ENCODE peak calls at places on chromosomes 4 and X, in four cellular contexts. N, B, I and T are unnamed samples. For H3K27me3, the result is how much of the 10 kb centered on the place peaks cover.

GRCh38 chrX:68292471-68292870 is 140.8 kb downstream of the OPHN1 start:
- DNase-seq in N (no peak), B (no peak), I (no peak), T (no peak)

GRCh38 chr4:141174457-141174856 is 41.2 kb upstream of the RNF150 start:
- DNase-seq in N (no peak), B (no peak), I (no peak), T (no peak)

GRCh38 chrX:43878902-43879526 is 3.2 kb downstream of the MAOB start:
- DNase-seq in N (no peak), B (no peak), I (no peak), T (no peak)

GRCh38 chr4:148116264-148116663 is 325.9 kb downstream of the NR3C2 start:
- DNase-seq in N (no peak), B (no peak), I (no peak), T (no peak)

GRCh38 chrX:10017866-10018265 is 50.7 kb downstream of the CLDN34 start:
- DNase-seq in N (no peak), B (no peak), I (no peak), T (no peak)

GRCh38 chr4:1356181-1356998 is 9.4 kb downstream of the UVSSA start:
- DNase-seq in N (no peak), B (no peak), I (peak), T (no peak)

GRCh38 chr4:137510866-137511265 is 21.4 kb downstream of the PCDH18 start:
- DNase-seq in N (no peak), B (no peak), I (no peak), T (no peak)

GRCh38 chr4:127000846-127001245 is 631.9 kb upstream of the INTU start:
- DNase-seq in N (no peak), B (no peak), I (no peak), T (no peak)

GRCh38 chr4:148453833-148454232 is 11.6 kb upstream of the NR3C2 start:
- DNase-seq in N (no peak), B (no peak), I (no peak), T (no peak)

GRCh38 chrX:135346975-135347374 is 37.7 kb downstream of the ETDC start:
- DNase-seq in N (no peak), B (no peak), I (no peak), T (no peak)

GRCh38 chrX:19539665-19540064 is 24.4 kb upstream of the MAP3K15 start:
- DNase-seq in N (no peak), B (no peak), I (no peak), T (no peak)

GRCh38 chr4:73613130-73613529 is 7.1 kb downstream of the RASSF6 start:
- DNase-seq in N (no peak), B (no peak), I (no peak), T (no peak)

GRCh38 chr4:87188063-87188462 is 32.4 kb downstream of the KLHL8 start:
- DNase-seq in N (no peak), B (no peak), I (no peak), T (no peak)

GRCh38 chr4:83780334-83780733 is 244.4 kb downstream of the GPAT3 start:
- DNase-seq in N (no peak), B (no peak), I (no peak), T (no peak)

GRCh38 chrX:23524467-23524866 is 142.8 kb upstream of the PRDX4 start:
- DNase-seq in N (no peak), B (no peak), I (no peak), T (no peak)

GRCh38 chrX:20061869-20062254 is 54.8 kb downstream of the MAP7D2 start:
- DNase-seq in N (no peak), B (no peak), I (no peak), T (no peak)

GRCh38 chr4:134862116-134862515 is 660.5 kb upstream of the PABPC4L start:
- DNase-seq in N (no peak), B (no peak), I (no peak), T (no peak)

GRCh38 chr4:85228264-85228663 is 246.7 kb upstream of the ARHGAP24 start:
- DNase-seq in N (no peak), B (no peak), I (no peak), T (no peak)

GRCh38 chrX:97334850-97335249 is 451.1 kb downstream of the RPA4 start:
- DNase-seq in N (no peak), B (no peak), I (no peak), T (no peak)

GRCh38 chr4:157607996-157608395 is 387.5 kb downstream of the GRIA2 start:
- DNase-seq in N (no peak), B (no peak), I (no peak), T (no peak)

GRCh38 chr4:160819791-160820190 is 1344.0 kb downstream of the FSTL5 start:
- DNase-seq in N (no peak), B (no peak), I (no peak), T (no peak)

GRCh38 chr4:167119392-167119791 is 114.9 kb downstream of the SPOCK3 start:
- DNase-seq in N (no peak), B (no peak), I (no peak), T (no peak)

GRCh38 chrX:34584781-34585180 is 72.3 kb downstream of the TMEM47 start:
- DNase-seq in N (no peak), B (no peak), I (no peak), T (no peak)

GRCh38 chr4:186013404-186014186 is 55.4 kb upstream of the TLR3 start:
- DNase-seq in N (no peak), B (no peak), I (no peak), T (no peak)

GRCh38 chr4:19539192-19539591 is 712.5 kb upstream of the SLIT2 start:
- DNase-seq in N (no peak), B (no peak), I (no peak), T (no peak)

GRCh38 chr4:169098054-169098896 is 88.2 kb upstream of the CBR4 start:
- DNase-seq in N (no peak), B (no peak), I (no peak), T (no peak)

GRCh38 chr4:132132433-132132832 is 1016.7 kb upstream of the PCDH10 start:
- DNase-seq in N (no peak), B (no peak), I (no peak), T (no peak)

GRCh38 chr4:154998284-154998683 is 210.2 kb upstream of the NPY2R start:
- DNase-seq in N (no peak), B (no peak), I (no peak), T (no peak)

GRCh38 chr4:143294310-143294709 is 42.4 kb upstream of the GAB1 start:
- DNase-seq in N (peak), B (no peak), I (peak), T (no peak)

GRCh38 chrX:74536142-74537010 is 78.0 kb downstream of the RLIM start:
- DNase-seq in N (peak), B (no peak), I (peak), T (no peak)
- H3K4me3 ChIP-seq in N (peak), B (peak), I (peak), T (peak)

DNA sequence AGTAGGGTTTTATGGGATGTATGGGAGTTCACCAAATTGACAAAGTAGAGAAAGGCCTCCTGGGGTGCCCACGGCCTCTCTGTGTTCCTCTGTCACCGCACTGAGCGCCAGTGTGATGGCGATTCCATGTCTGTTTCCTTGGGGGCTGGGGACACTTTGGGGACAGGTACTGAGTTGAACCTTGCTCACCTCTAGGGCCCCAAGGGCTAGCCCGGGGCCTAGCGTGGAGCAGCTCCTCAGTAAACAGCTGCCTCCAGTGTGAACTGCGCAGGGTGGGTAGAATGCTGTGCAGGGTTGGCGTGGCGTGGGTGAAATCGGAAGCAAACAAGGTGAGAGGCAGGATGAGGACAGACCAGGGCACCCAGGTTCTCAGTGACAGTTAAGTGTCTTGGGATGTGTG is 97.8 kb downstream of the PPP2R2C start:
- DNase-seq in N (peak), B (no peak), I (peak), T (no peak)
- H3K27me3 ChIP-seq in N (under half), B (under half), I (under half), T (under half)

DNA sequence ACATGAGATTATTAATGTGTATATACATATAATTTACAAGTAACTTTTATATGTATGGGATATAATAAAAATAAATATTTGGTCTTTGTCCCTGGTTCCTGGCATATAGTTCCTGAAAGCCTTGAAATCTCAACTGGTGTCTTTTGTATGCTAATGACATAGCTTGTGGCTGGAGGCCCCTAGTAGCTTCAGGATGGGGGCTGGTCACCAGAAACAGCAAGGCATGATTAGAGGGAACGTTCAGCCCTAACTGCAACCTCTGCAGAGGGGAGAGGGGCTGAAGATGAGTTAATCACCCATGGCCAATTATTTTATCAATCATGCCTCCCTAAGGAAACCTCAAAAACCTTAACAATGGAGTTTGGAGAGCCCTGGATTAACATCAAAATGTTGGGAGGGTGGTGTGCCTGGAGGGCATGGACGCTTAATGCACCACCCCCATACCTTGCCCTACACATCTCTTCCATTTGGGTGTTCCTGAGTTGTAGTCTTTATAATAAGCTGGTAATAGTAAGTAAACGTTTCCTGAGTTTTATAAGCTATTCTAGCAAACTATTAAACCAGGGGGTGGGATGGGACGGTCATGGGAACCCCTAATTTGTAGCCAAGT is 21.3 kb downstream of the PIN4 start:
- DNase-seq in N (no peak), B (no peak), I (no peak), T (no peak)
- H3K27ac ChIP-seq in N (no peak), B (no peak), I (no peak), T (no peak)

DNA sequence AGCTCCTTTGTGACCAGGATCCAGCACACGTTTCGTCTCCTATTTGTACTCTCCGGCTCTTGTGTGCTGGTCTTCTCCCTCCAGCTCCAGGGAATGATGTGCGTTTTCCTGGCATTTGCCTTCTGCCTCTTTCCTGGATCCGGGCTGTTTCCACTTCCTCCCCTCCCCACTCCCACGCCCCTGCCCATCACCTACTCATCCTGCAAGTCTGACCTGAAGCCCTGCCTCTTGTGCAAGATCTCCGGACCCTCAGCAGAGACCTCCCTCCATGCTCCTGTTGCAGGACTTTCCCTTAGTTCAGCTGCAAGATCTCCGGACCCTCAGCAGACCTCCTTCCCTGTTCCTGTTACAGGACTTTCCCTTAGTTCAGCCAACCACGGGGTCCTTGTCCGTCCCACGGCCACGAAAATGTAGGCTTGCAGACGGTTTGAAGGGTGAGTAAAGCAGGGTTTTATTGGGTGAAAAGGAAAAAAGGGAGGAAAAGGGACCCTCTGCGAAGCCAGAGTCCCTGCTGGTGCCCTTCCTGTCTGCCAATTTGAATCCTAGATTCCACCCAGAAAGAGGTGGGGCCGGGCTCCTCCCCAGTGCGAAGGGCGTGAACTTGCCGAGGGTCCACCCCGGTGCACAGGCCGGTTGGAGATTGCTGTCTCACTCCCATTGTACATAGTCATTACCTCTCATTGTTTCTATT is 74.4 kb upstream of the IRF2 start:
- DNase-seq in N (no peak), B (no peak), I (no peak), T (no peak)
- H3K4me3 ChIP-seq in N (no peak), B (peak), I (peak), T (no peak)

GRCh38 chrX:120014354-120015129 is 62.9 kb downstream of the RHOXF2B start:
- DNase-seq in N (no peak), B (no peak), I (no peak), T (no peak)
- H3K27me3 ChIP-seq in N (under half), B (under half), I (under half), T (half or more)

GRCh38 chr4:176272799-176273198 is 3.8 kb upstream of the ASB5 start:
- DNase-seq in N (no peak), B (no peak), I (no peak), T (no peak)

GRCh38 chr4:176270669-176271068 is 1.6 kb upstream of the ASB5 start:
- DNase-seq in N (no peak), B (peak), I (peak), T (no peak)

GRCh38 chr4:176266026-176266425 is 3.0 kb downstream of the ASB5 start:
- DNase-seq in N (no peak), B (no peak), I (no peak), T (no peak)

GRCh38 chr4:176271749-176272148 is 2.7 kb upstream of the ASB5 start:
- DNase-seq in N (no peak), B (no peak), I (no peak), T (no peak)

DNA sequence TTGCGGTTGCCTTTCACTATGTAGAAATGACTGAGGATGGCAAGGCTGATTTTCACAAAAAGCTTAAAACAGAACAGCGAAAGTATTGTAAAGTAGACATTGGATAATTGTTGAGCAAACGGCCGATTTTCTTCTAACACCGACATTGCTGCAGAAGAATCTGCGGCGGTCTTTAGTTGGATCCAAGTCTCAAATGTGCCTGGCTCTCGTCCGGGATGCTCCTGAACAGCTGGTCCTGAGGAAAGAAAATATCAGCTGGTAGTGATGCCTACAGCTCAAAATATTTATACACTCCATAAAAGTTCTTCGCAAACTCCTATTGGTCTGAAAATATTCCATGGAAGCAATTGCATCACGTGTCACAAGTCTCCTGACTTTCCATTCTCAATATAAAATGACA is at the start of gene ASB5:
- DNase-seq in N (no peak), B (no peak), I (peak), T (no peak)
- H3K27ac ChIP-seq in N (no peak), B (no peak), I (peak), T (no peak)